ENCODE peak calls at places on chromosomes 3 and 15, in ten cellular contexts. F, R, C, Q, U, Y, X, M, A and P are unnamed samples.
A peak's percentile ranks its signal among the peaks of the same experiment; 100 is the strongest.

GRCh38 chr3:31377045-31377642 is 155.6 kb upstream of the STT3B start:
- DNase-seq in F (peak; percentile 58), R (peak; percentile 98), C (no peak), Q (no peak), U (peak; percentile 66), Y (no peak), X (no peak), M (no peak), A (peak; percentile 77), P (no peak)

GRCh38 chr15:89371145-89372044 is 36.8 kb upstream of the POLG start:
- DNase-seq in F (no peak), R (no peak), C (peak; percentile 81), Q (no peak), U (no peak), Y (no peak), X (no peak), M (no peak), A (no peak), P (no peak)

GRCh38 chr15:101435761-101436160 is 53.7 kb downstream of the PCSK6 start:
- DNase-seq in F (no peak), R (no peak), C (no peak), Q (no peak), U (no peak), Y (no peak), X (no peak), M (no peak), A (no peak), P (no peak)

GRCh38 chr15:29309139-29309538 is 39.5 kb upstream of the NSMCE3 start:
- DNase-seq in F (no peak), R (no peak), C (no peak), Q (no peak), U (no peak), Y (no peak), X (no peak), M (no peak), A (no peak), P (no peak)

GRCh38 chr3:189908646-189909045 is 212.1 kb downstream of the P3H2 start:
- DNase-seq in F (no peak), R (peak; percentile 97), C (no peak), Q (no peak), U (peak; percentile 2), Y (no peak), X (no peak), M (peak; percentile 55), A (peak; percentile 43), P (no peak)

GRCh38 chr3:152229692-152230091 is 39.0 kb upstream of the MBNL1 start:
- DNase-seq in F (no peak), R (no peak), C (no peak), Q (no peak), U (no peak), Y (no peak), X (no peak), M (peak; percentile 15), A (peak; percentile 16), P (no peak)

GRCh38 chr3:100008081-100008698 is 106.1 kb downstream of the FILIP1L start:
- DNase-seq in F (no peak), R (no peak), C (no peak), Q (no peak), U (no peak), Y (no peak), X (no peak), M (no peak), A (no peak), P (no peak)

GRCh38 chr3:83453010-83453409 is 1505.8 kb upstream of the CADM2 start:
- DNase-seq in F (no peak), R (no peak), C (no peak), Q (no peak), U (no peak), Y (no peak), X (no peak), M (no peak), A (no peak), P (no peak)

GRCh38 chr3:72655151-72655551 is 193.1 kb downstream of the SHQ1 start:
- DNase-seq in F (no peak), R (peak; percentile 67), C (peak; percentile 87), Q (no peak), U (peak; percentile 25), Y (no peak), X (no peak), M (peak; percentile 97), A (no peak), P (no peak)

GRCh38 chr3:197499427-197499826 is 56.3 kb downstream of the BDH1 start:
- DNase-seq in F (no peak), R (peak; percentile 96), C (no peak), Q (no peak), U (peak; percentile 52), Y (no peak), X (no peak), M (no peak), A (peak; percentile 86), P (no peak)

GRCh38 chr3:142968319-142968718 is 4.8 kb upstream of the PAQR9 start:
- DNase-seq in F (no peak), R (no peak), C (no peak), Q (no peak), U (no peak), Y (no peak), X (no peak), M (no peak), A (no peak), P (no peak)

GRCh38 chr3:172892158-172892557 is 141.6 kb downstream of the ECT2 start:
- DNase-seq in F (no peak), R (peak; percentile 51), C (no peak), Q (no peak), U (peak; percentile 90), Y (no peak), X (no peak), M (no peak), A (no peak), P (no peak)

GRCh38 chr3:126130081-126130855 is 46.3 kb upstream of the SLC41A3 start:
- DNase-seq in F (no peak), R (peak; percentile 18), C (peak; percentile 40), Q (peak; percentile 6), U (no peak), Y (peak; percentile 47), X (peak; percentile 60), M (no peak), A (no peak), P (peak; percentile 1)

GRCh38 chr3:49313902-49314676 is 25.8 kb downstream of the USP4 start:
- DNase-seq in F (no peak), R (no peak), C (no peak), Q (no peak), U (peak; percentile 8), Y (no peak), X (no peak), M (no peak), A (no peak), P (no peak)

GRCh38 chr3:97871206-97871605 is 49.4 kb downstream of the CRYBG3 start:
- DNase-seq in F (no peak), R (no peak), C (no peak), Q (no peak), U (peak; percentile 45), Y (no peak), X (no peak), M (no peak), A (no peak), P (no peak)

GRCh38 chr3:132325634-132326033 is 8.4 kb downstream of the ACP3 start:
- DNase-seq in F (no peak), R (no peak), C (no peak), Q (no peak), U (no peak), Y (no peak), X (no peak), M (no peak), A (no peak), P (no peak)

GRCh38 chr15:93121089-93121488 is 32.1 kb upstream of the RGMA start:
- DNase-seq in F (no peak), R (no peak), C (no peak), Q (no peak), U (no peak), Y (no peak), X (no peak), M (no peak), A (no peak), P (no peak)

GRCh38 chr15:89971592-89971997 is 29.5 kb upstream of the ZNF710 start:
- DNase-seq in F (peak; percentile 33), R (peak; percentile 79), C (peak; percentile 95), Q (peak; percentile 34), U (peak; percentile 54), Y (no peak), X (peak; percentile 81), M (peak; percentile 89), A (peak; percentile 82), P (peak; percentile 42)

GRCh38 chr3:45435961-45436360 is 47.6 kb downstream of the LARS2 start:
- DNase-seq in F (no peak), R (no peak), C (no peak), Q (no peak), U (no peak), Y (no peak), X (no peak), M (no peak), A (no peak), P (no peak)

GRCh38 chr3:56915969-56916586 is 114.3 kb upstream of the ARHGEF3 start:
- DNase-seq in F (peak; percentile 79), R (no peak), C (peak; percentile 73), Q (peak; percentile 30), U (no peak), Y (no peak), X (no peak), M (peak; percentile 60), A (no peak), P (peak; percentile 55)

GRCh38 chr3:124696011-124696410 is 34.2 kb upstream of the UMPS start:
- DNase-seq in F (no peak), R (no peak), C (peak; percentile 13), Q (no peak), U (no peak), Y (no peak), X (no peak), M (no peak), A (no peak), P (no peak)

GRCh38 chr15:41561777-41562145 is 2.7 kb downstream of the TYRO3 start:
- DNase-seq in F (no peak), R (no peak), C (peak; percentile 85), Q (peak; percentile 57), U (peak; percentile 75), Y (peak; percentile 91), X (no peak), M (peak; percentile 60), A (no peak), P (no peak)
- H3K4me1 ChIP-seq in F (peaks cover 19% of the 10 kb centered on the region), R (peaks cover 18% of the 10 kb centered on the region), C (peaks cover 41% of the 10 kb centered on the region), Q (peaks cover 6% of the 10 kb centered on the region), U (peaks cover 6% of the 10 kb centered on the region), Y (peaks cover 19% of the 10 kb centered on the region), X (peaks cover 46% of the 10 kb centered on the region), M (peaks cover 42% of the 10 kb centered on the region), A (peaks cover 16% of the 10 kb centered on the region), P (peaks cover 43% of the 10 kb centered on the region)

GRCh38 chr3:43286115-43286885 is at the start of gene SNRK:
- DNase-seq in F (peak; percentile 92), R (peak; percentile 89), C (peak; percentile 95), Q (peak; percentile 86), U (peak; percentile 73), Y (peak; percentile 93), X (peak; percentile 95), M (peak; percentile 84), A (peak; percentile 68), P (peak; percentile 95)
- H3K4me1 ChIP-seq in F (peaks cover 32% of the 10 kb centered on the region), R (peaks cover 37% of the 10 kb centered on the region), C (peaks cover 8% of the 10 kb centered on the region), Q (peaks cover 45% of the 10 kb centered on the region), U (peaks cover 12% of the 10 kb centered on the region), Y (peaks cover 38% of the 10 kb centered on the region), X (peaks cover 34% of the 10 kb centered on the region), M (peaks cover 2% of the 10 kb centered on the region), A (peaks cover 20% of the 10 kb centered on the region), P (peaks cover 63% of the 10 kb centered on the region)

GRCh38 chr3:4818164-4818563 is 161.1 kb upstream of the BHLHE40 start:
- DNase-seq in F (no peak), R (no peak), C (no peak), Q (no peak), U (no peak), Y (no peak), X (no peak), M (no peak), A (no peak), P (no peak)
- H3K4me1 ChIP-seq in F (peaks cover 27% of the 10 kb centered on the region), R (peaks cover 29% of the 10 kb centered on the region), C (peaks cover 15% of the 10 kb centered on the region), Q (peaks cover 9% of the 10 kb centered on the region), U (no peaks in the 10 kb centered on the region), Y (peaks cover 4% of the 10 kb centered on the region), X (peaks cover 9% of the 10 kb centered on the region), M (peaks cover 4% of the 10 kb centered on the region), A (peaks cover 6% of the 10 kb centered on the region), P (no peaks in the 10 kb centered on the region)

GRCh38 chr15:66750609-66751008 is 48.6 kb downstream of the SMAD6 start:
- DNase-seq in F (no peak), R (no peak), C (no peak), Q (no peak), U (no peak), Y (peak; percentile 36), X (peak; percentile 34), M (no peak), A (no peak), P (no peak)
- H3K4me1 ChIP-seq in F (peaks cover 3% of the 10 kb centered on the region), R (peaks cover 67% of the 10 kb centered on the region), C (peaks cover 20% of the 10 kb centered on the region), Q (peaks cover 9% of the 10 kb centered on the region), U (peaks cover 29% of the 10 kb centered on the region), Y (peaks cover 27% of the 10 kb centered on the region), X (peaks cover 65% of the 10 kb centered on the region), M (peaks cover 14% of the 10 kb centered on the region), A (peaks cover 81% of the 10 kb centered on the region), P (peaks cover 88% of the 10 kb centered on the region)